ENCODE peak calls at places on chromosomes 2 and 18, in four cellular contexts. N, W, M and B are unnamed samples.
A peak's percentile ranks its signal among the peaks of the same experiment; 100 is the strongest.

GRCh38 chr2:30826481-30826880 is 19.2 kb upstream of the CAPN13 start:
- DNase-seq in M (no peak), W (no peak), N (no peak), B (no peak)

GRCh38 chr2:183541766-183542165 is 417.5 kb downstream of the NUP35 start:
- DNase-seq in M (no peak), W (no peak), N (no peak), B (no peak)

GRCh38 chr2:241103176-241103595 is 1.1 kb upstream of the MTERF4 start:
- DNase-seq in M (no peak), N (no peak), W (no peak), B (no peak)

GRCh38 chr2:171244466-171244969 is 83.8 kb upstream of the TLK1 start:
- DNase-seq in M (no peak), W (no peak), N (no peak), B (no peak)

GRCh38 chr2:26438526-26438925 is 36.8 kb downstream of the DRC1 start:
- DNase-seq in W (no peak), N (no peak), M (no peak), B (no peak)

GRCh38 chr2:74440378-74441110 is 1.2 kb downstream of the RTKN start:
- DNase-seq in W (no peak), N (peak; percentile 95), M (peak; percentile 92), B (peak; percentile 99)

GRCh38 chr2:47076586-47077441 is 78.3 kb downstream of the STPG4 start:
- DNase-seq in N (peak; percentile 100), W (no peak), M (no peak), B (peak; percentile 62)

GRCh38 chr2:240834377-240834975 is 14.5 kb upstream of the KIF1A start:
- DNase-seq in N (no peak), W (no peak), M (no peak), B (no peak)

GRCh38 chr18:12282436-12283039 is 25.5 kb upstream of the TUBB6 start:
- DNase-seq in N (peak; percentile 27), M (no peak), W (no peak), B (no peak)

GRCh38 chr2:175167792-175168563 is at the start of gene ATF2:
- DNase-seq in N (peak; percentile 100), W (peak; percentile 97), M (peak; percentile 92), B (peak; percentile 93)

DNA sequence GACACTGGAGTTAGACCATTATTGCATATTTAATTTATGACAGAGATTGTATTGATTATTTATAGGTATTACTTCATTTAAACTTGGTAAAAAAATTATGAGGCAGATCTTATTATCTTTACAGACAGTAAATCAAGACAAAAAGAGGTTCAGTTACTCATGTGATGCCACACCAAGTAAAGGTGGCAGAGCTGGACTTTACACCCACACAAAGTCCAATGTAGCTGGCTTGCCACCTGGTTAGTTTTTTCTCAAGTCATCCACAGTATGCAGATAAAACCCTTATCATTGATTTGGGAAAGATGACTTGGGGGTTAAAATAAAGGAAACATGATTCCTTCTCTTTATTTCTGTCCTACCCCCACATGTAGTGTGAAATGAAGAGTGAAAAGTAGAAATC is 137.2 kb downstream of the CNTNAP5 start:
- DNase-seq in N (no peak), W (no peak), M (no peak), B (no peak)
- TF ChIP-seq TCF12 in N (no peak), W (no peak), M (no peak), B (no peak)

DNA sequence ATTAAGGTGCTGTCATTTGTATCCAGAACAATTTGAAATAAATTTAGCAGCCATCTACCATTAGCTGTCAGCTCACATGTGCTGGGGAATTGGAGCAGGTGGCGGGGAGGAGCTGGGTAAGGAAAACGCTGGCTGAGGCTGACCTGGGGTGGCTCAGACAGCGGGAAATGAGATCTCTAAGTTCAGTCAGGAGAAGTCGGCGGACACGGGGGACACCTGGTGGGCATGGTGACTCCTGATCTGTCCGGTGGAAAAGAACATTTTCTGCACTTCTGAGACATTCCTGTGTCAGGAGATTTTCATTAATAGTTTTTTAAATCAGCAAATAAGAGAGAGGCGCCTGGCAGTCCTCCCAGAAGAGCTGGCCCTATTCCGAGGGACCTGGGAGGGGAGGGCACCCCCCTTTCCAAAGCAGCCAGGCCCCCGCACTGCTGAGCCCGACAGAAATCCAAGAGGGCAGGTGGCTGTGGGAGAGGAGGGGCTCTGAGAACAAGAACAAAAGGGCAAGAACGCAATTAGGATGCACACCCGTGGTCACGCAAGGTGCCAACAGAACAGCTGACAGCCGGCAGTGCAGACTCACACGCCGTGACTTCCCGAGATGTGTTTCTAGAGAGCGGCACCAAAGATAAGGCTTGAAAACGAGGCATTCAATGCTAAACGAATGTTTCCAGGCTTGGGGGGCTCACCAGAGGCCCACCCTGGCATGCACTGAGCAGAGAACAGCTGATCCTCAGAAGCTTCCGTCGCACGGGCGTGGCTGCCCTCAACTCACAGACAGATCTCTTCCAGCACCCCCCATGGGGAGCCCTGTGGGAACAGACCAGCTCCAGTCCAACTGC is 26.4 kb downstream of the SLC66A2 start:
- DNase-seq in W (no peak), M (peak; percentile 38), N (no peak), B (no peak)
- TF ChIP-seq TCF12 in W (no peak), M (no peak), N (no peak), B (no peak)

DNA sequence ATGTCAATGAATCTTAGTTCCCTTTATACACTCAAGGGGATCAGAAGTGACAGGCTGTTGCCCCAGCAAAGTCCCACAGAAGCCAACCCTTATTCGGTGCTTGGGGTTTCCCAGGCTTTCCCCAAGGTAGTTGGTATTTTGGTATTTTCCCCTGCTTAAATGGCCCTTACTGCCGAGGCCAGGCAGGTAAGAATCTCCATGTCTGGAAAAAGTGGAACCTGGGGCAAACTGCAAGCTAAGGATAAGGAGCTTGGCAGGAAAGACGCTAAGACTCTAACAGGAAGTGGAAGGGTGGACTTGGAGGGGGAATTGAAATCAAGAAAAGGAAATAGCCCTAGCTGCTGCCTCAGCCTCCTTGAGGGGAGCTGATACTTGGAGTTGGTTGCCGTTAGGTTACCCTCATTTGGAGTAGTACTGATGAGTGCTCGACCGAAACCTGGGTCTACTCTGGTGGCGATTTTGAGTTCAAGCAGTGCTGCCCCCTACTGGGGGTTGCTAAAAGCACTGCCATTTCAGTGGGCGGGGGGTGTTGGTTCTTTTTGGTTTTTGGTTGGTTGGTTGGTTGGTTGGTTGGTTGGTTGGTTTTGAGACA is 3.3 kb upstream of the GPBAR1 start:
- DNase-seq in N (no peak), M (peak; percentile 94), W (peak; percentile 56), B (peak; percentile 51)
- TF ChIP-seq TCF12 in N (no peak), M (no peak), W (no peak), B (no peak)

GRCh38 chr2:49262815-49263560 is 108.7 kb upstream of the FSHR start:
- DNase-seq in N (no peak), W (no peak), M (no peak), B (no peak)
- TF ChIP-seq TCF12 in N (no peak), W (no peak), M (no peak), B (no peak)